ENCODE peak calls at places on chromosomes 13 and 19, in seven cellular contexts. One of them, this sample, is unnamed.

GRCh38 chr13:114130708-114131580 is 1.5 kb downstream of the RASA3 start:
- DNase-seq in CD8-positive, alpha-beta memory T cell: peak; percentile 44
- DNase-seq in NCI-H526: peak; percentile 83
- DNase-seq in left ventricle myocardium inferior: peak; percentile 55
- DNase-seq in Caki2: peak; percentile 64
- DNase-seq in SW 1271: peak; percentile 23
- DNase-seq in D721Med: no peak
- DNase-seq in this sample: no peak

GRCh38 chr19:1970806-1971502 is 30.0 kb downstream of the CSNK1G2 start:
- DNase-seq in CD8-positive, alpha-beta memory T cell: no peak
- DNase-seq in NCI-H526: no peak
- DNase-seq in left ventricle myocardium inferior: no peak
- DNase-seq in Caki2: no peak
- DNase-seq in SW 1271: no peak
- DNase-seq in D721Med: no peak
- DNase-seq in this sample: no peak

GRCh38 chr19:2330632-2331284 is 2.3 kb downstream of the SPPL2B start:
- DNase-seq in CD8-positive, alpha-beta memory T cell: no peak
- DNase-seq in NCI-H526: peak; percentile 42
- DNase-seq in left ventricle myocardium inferior: no peak
- DNase-seq in Caki2: no peak
- DNase-seq in SW 1271: no peak
- DNase-seq in D721Med: no peak
- DNase-seq in this sample: no peak

GRCh38 chr13:113915786-113916329 is 52.0 kb upstream of the GAS6 start:
- DNase-seq in CD8-positive, alpha-beta memory T cell: no peak
- DNase-seq in NCI-H526: no peak
- DNase-seq in left ventricle myocardium inferior: no peak
- DNase-seq in Caki2: no peak
- DNase-seq in SW 1271: no peak
- DNase-seq in D721Med: no peak
- DNase-seq in this sample: no peak

GRCh38 chr19:50162988-50163387 is at the start of gene IZUMO2:
- DNase-seq in CD8-positive, alpha-beta memory T cell: no peak
- DNase-seq in NCI-H526: peak; percentile 21
- DNase-seq in left ventricle myocardium inferior: no peak
- DNase-seq in Caki2: no peak
- DNase-seq in SW 1271: no peak
- DNase-seq in D721Med: no peak
- DNase-seq in this sample: no peak

GRCh38 chr13:60591348-60591747 is 194.3 kb downstream of the TDRD3 start:
- DNase-seq in CD8-positive, alpha-beta memory T cell: no peak
- DNase-seq in NCI-H526: no peak
- DNase-seq in left ventricle myocardium inferior: no peak
- DNase-seq in Caki2: no peak
- DNase-seq in SW 1271: no peak
- DNase-seq in D721Med: no peak
- DNase-seq in this sample: no peak

GRCh38 chr19:33683881-33684549 is 62.3 kb downstream of the CHST8 start:
- DNase-seq in CD8-positive, alpha-beta memory T cell: no peak
- DNase-seq in NCI-H526: peak; percentile 53
- DNase-seq in left ventricle myocardium inferior: no peak
- DNase-seq in Caki2: peak; percentile 53
- DNase-seq in SW 1271: no peak
- DNase-seq in D721Med: no peak
- DNase-seq in this sample: no peak

GRCh38 chr13:50801087-50801931 is 42.2 kb downstream of the DLEU7 start:
- DNase-seq in CD8-positive, alpha-beta memory T cell: peak; percentile 40
- DNase-seq in NCI-H526: peak; percentile 90
- DNase-seq in left ventricle myocardium inferior: no peak
- DNase-seq in Caki2: peak; percentile 22
- DNase-seq in SW 1271: peak; percentile 6
- DNase-seq in D721Med: no peak
- DNase-seq in this sample: peak; percentile 52

GRCh38 chr19:290539-291521 is at the start of gene PLPP2:
- DNase-seq in CD8-positive, alpha-beta memory T cell: peak; percentile 49
- DNase-seq in NCI-H526: peak; percentile 88
- DNase-seq in left ventricle myocardium inferior: no peak
- DNase-seq in Caki2: peak; percentile 67
- DNase-seq in SW 1271: peak; percentile 32
- DNase-seq in D721Med: no peak
- DNase-seq in this sample: no peak

GRCh38 chr19:4575978-4576933 is 16.8 kb upstream of the SEMA6B start:
- DNase-seq in CD8-positive, alpha-beta memory T cell: peak; percentile 59
- DNase-seq in NCI-H526: peak; percentile 39
- DNase-seq in left ventricle myocardium inferior: peak; percentile 68
- DNase-seq in Caki2: peak; percentile 72
- DNase-seq in SW 1271: peak; percentile 62
- DNase-seq in D721Med: peak; percentile 75
- DNase-seq in this sample: no peak

GRCh38 chr19:3243851-3244700 is 19.6 kb downstream of the CELF5 start:
- DNase-seq in CD8-positive, alpha-beta memory T cell: no peak
- DNase-seq in NCI-H526: no peak
- DNase-seq in left ventricle myocardium inferior: no peak
- DNase-seq in Caki2: peak; percentile 46
- DNase-seq in SW 1271: no peak
- DNase-seq in D721Med: no peak
- DNase-seq in this sample: peak; percentile 12

GRCh38 chr13:102688306-102688973 is 6.4 kb downstream of the METTL21C start:
- DNase-seq in CD8-positive, alpha-beta memory T cell: no peak
- DNase-seq in NCI-H526: no peak
- DNase-seq in left ventricle myocardium inferior: no peak
- DNase-seq in Caki2: no peak
- DNase-seq in SW 1271: no peak
- DNase-seq in D721Med: no peak
- DNase-seq in this sample: no peak

GRCh38 chr13:44273991-44274810 is 99.4 kb upstream of the SERP2 start:
- DNase-seq in CD8-positive, alpha-beta memory T cell: no peak
- DNase-seq in NCI-H526: peak; percentile 22
- DNase-seq in left ventricle myocardium inferior: no peak
- DNase-seq in Caki2: no peak
- DNase-seq in SW 1271: no peak
- DNase-seq in D721Med: no peak
- DNase-seq in this sample: no peak

GRCh38 chr13:41365636-41366035 is 54.6 kb downstream of the NAA16 start:
- DNase-seq in CD8-positive, alpha-beta memory T cell: no peak
- DNase-seq in NCI-H526: no peak
- DNase-seq in left ventricle myocardium inferior: no peak
- DNase-seq in Caki2: no peak
- DNase-seq in SW 1271: no peak
- DNase-seq in D721Med: no peak
- DNase-seq in this sample: no peak

GRCh38 chr19:10566658-10567410 is 1.0 kb upstream of the KRI1 start:
- DNase-seq in CD8-positive, alpha-beta memory T cell: peak; percentile 64
- DNase-seq in NCI-H526: no peak
- DNase-seq in left ventricle myocardium inferior: no peak
- DNase-seq in Caki2: no peak
- DNase-seq in SW 1271: no peak
- DNase-seq in D721Med: no peak
- DNase-seq in this sample: no peak

GRCh38 chr19:39829702-39830275 is 4.2 kb downstream of the DYRK1B start:
- DNase-seq in CD8-positive, alpha-beta memory T cell: no peak
- DNase-seq in NCI-H526: no peak
- DNase-seq in left ventricle myocardium inferior: no peak
- DNase-seq in Caki2: no peak
- DNase-seq in SW 1271: no peak
- DNase-seq in D721Med: no peak
- DNase-seq in this sample: no peak